ENCODE peak calls at places on chromosomes 6 and 20, in five cellular contexts. I is A549, L is IMR-90, J is K562, W is SK-N-SH. G is an unnamed sample.

GRCh38 chr6:69680302-69680701 is 116.5 kb downstream of the LMBRD1 start:
- DNase-seq in W (peak), J (no peak), L (no peak), I (no peak), G (no peak)

GRCh38 chr20:18066421-18067333 is 9.0 kb upstream of the OVOL2 start:
- DNase-seq in J (peak), I (no peak), W (no peak), L (no peak), G (no peak)

GRCh38 chr6:119328866-119329806 is 20.4 kb downstream of the MAN1A1 start:
- DNase-seq in W (peak), L (no peak), J (no peak), I (no peak), G (no peak)

GRCh38 chr6:8814440-8815000 is 379.2 kb upstream of the SLC35B3 start:
- DNase-seq in L (no peak), J (no peak), W (no peak), I (no peak), G (no peak)

GRCh38 chr6:5457036-5457435 is 195.7 kb downstream of the FARS2 start:
- DNase-seq in I (peak), J (no peak), W (no peak), L (peak), G (no peak)

GRCh38 chr20:41391587-41392001 is 25.0 kb upstream of the EMILIN3 start:
- DNase-seq in I (no peak), L (no peak), J (no peak), W (no peak), G (no peak)

GRCh38 chr6:11810039-11810541 is 31.5 kb upstream of the ADTRP start:
- DNase-seq in I (peak), W (no peak), L (peak), J (peak), G (no peak)

GRCh38 chr20:53402233-53403005 is 191.2 kb downstream of the ZNF217 start:
- DNase-seq in J (no peak), I (no peak), W (no peak), L (no peak), G (no peak)

GRCh38 chr6:104484191-104484590 is 375.5 kb downstream of the HACE1 start:
- DNase-seq in I (no peak), W (no peak), J (no peak), L (no peak), G (no peak)

GRCh38 chr6:26157150-26157837 is 70.1 kb downstream of the HFE start:
- DNase-seq in L (peak), I (no peak), W (peak), J (peak), G (no peak)

GRCh38 chr20:6708010-6708409 is 59.5 kb upstream of the BMP2 start:
- DNase-seq in W (no peak), L (peak), J (no peak), I (no peak), G (no peak)

GRCh38 chr20:38426006-38426405 is 9.1 kb downstream of the SNHG17 start:
- DNase-seq in J (peak), W (no peak), L (peak), I (peak), G (no peak)

GRCh38 chr6:30774701-30775100 is 30.4 kb upstream of the IER3 start:
- DNase-seq in J (no peak), I (no peak), W (no peak), L (no peak), G (no peak)
- TF ChIP-seq RCOR1 in J (no peak), I (no peak), W (no peak), L (no peak), G (no peak)

GRCh38 chr6:118297821-118298220 is 250.3 kb upstream of the PLN start:
- DNase-seq in L (no peak), I (no peak), J (no peak), W (no peak), G (no peak)
- TF ChIP-seq RCOR1 in L (no peak), I (no peak), J (no peak), W (no peak), G (no peak)

GRCh38 chr20:25288291-25289181 is 40.7 kb downstream of the PYGB start:
- DNase-seq in I (no peak), J (no peak), L (no peak), W (no peak), G (peak)
- TF ChIP-seq RCOR1 in I (no peak), J (no peak), L (no peak), W (no peak), G (no peak)

GRCh38 chr6:137112067-137112355 is 61.4 kb downstream of the IL22RA2 start:
- DNase-seq in J (no peak), W (no peak), I (no peak), L (peak), G (no peak)
- TF ChIP-seq RCOR1 in J (no peak), W (no peak), I (no peak), L (no peak), G (no peak)

GRCh38 chr20:46021361-46022359 is 7.4 kb upstream of the SLC12A5 start:
- DNase-seq in W (peak), J (peak), L (no peak), I (peak), G (no peak)
- TF ChIP-seq RCOR1 in W (no peak), J (no peak), L (no peak), I (no peak), G (no peak)

DNA sequence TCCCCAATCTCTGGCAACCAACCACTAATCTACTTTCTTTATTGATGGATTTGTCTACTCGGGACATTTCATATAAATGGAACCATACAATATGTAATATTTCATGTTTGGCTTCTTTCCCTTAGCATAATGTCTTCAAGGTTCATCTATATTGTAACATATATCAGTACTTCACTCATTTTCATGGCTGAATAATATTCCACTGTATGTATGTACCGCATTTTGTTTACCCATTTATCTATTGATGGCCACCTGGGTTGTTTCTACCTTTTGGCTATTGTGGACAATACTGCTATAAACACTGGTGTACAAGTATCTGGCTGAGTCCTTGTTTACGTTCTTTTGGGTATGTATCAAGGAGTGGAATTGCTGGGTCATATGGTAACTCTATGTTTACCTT is 48.4 kb downstream of the PANK2 start:
- DNase-seq in W (no peak), J (no peak), I (no peak), L (no peak), G (no peak)
- TF ChIP-seq RCOR1 in W (no peak), J (no peak), I (no peak), L (no peak), G (no peak)

DNA sequence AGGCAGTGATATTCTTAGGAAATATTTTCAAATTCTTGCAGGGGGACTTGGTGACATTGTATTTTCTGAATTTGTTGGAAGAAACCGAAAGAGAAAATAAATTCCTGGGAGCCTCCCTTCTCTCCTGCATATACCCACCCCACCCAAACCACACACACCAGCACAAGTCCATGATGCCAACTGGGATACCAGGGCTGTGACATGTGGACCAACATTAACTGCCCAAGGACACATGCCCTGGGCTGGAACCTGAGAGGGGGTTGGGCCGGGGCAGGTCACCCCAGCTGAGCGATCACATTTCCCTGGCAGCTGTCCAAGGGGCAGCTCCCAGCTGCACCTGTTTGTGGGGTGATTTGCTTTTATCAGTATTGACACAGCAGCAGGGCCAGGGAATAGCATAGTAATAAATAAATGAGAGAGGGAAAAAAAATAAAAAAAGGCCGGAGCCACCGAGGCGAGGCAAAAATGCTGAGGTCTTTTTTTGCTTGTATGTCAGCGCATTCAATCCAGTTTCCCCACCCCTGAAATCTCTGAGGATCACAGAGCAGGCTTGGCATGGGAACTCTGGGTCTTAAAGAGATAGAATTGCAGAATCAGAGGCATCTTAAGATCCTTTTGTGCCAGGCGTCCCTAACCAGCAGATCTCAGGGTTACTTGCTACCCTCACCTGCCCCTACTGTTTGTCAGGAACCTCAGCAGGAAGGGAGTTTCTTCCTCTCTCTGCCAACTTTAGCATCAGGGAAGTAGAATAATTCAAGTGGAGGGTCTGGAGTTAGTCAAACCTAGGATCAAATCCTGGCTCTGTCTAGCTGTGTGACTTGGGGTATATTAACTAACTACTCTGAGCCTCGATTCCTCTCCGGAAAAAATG is 66.5 kb upstream of the PIM1 start:
- DNase-seq in I (peak), L (no peak), W (peak), J (peak), G (no peak)
- TF ChIP-seq RCOR1 in I (no peak), L (no peak), W (peak), J (peak), G (no peak)

DNA sequence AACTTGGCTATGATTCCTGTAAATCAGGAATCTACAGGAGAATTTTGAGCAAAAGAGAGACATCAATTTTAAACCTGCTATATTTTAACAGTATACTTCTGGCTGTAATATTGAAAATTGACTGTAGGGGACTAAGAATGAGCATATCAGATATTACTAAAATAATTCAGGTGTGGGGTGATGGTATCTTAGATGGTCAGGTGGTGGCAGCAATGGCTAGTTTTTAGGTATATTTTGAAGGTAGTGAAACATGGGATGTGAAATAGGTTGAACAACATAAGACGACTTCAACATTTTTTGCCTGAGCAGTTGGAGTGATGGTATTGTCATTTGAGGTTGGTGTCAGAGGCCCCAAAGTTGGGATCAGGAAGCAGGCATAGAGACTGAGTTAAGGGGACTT is 32.1 kb downstream of the FAM83B start:
- DNase-seq in W (no peak), J (no peak), L (peak), I (peak), G (no peak)
- TF ChIP-seq RCOR1 in W (no peak), J (no peak), L (no peak), I (no peak), G (no peak)

GRCh38 chr20:61982951-61983315 is 82.7 kb downstream of the TAF4 start:
- DNase-seq in I (no peak), L (no peak), J (no peak), W (no peak), G (no peak)

GRCh38 chr20:61982240-61982950 is 83.3 kb downstream of the TAF4 start:
- DNase-seq in W (no peak), J (no peak), L (no peak), I (no peak), G (no peak)

GRCh38 chr20:61979701-61980635 is 85.7 kb downstream of the TAF4 start:
- DNase-seq in I (no peak), W (no peak), J (no peak), L (no peak), G (no peak)

GRCh38 chr20:61979090-61979489 is 86.6 kb downstream of the TAF4 start:
- DNase-seq in W (no peak), I (no peak), L (no peak), J (no peak), G (no peak)

DNA sequence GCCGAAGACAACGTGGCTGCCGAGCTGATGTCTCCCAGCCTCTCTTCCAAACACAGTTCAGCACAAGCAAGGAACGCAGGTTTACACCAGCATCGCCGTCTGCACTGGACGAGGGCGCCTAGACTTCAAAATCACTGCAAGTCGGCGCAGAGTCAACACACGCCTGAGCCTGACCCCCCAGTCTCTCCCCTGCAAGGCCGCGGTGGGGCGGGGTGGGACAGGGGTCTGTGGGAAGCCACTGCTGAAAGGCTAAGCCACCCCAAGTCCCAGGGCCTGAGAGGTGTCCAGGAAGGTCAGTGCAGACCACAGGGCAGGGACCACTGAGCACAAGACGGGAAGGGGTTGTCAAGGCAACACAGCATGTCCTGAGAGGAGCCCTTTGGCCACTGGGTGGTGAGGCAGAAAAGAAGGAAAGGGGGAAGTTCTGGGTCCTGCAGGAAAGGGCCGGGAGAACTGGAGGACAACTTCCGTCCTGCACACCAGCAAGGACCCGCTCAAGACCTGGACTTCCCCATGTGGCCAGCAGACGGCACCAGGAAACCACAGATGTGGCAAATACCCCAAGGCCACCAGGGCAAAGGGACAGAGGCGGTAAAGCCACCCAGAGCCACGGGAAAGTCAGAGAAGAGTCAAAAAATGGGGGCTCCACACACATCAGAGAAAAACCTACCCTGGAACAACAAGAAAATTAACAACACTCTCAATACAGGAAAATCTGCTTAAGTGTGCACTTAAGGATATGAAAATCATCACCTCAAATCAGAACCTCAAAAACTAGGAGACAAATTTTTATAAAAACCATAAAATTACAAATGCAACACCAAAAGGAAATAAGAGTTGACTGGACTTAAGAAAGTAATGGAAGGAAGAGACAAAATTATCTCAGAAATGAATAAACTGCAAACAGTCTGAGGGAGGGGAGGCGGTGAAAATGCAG is 84.8 kb downstream of the TAF4 start:
- DNase-seq in W (peak), I (peak), J (peak), L (no peak), G (no peak)
- TF ChIP-seq RCOR1 in W (no peak), I (no peak), J (no peak), L (no peak), G (no peak)

GRCh38 chr20:9349256-9349655 is 165.1 kb upstream of the LAMP5 start:
- DNase-seq in W (no peak), J (no peak), L (no peak), I (no peak), G (no peak)

GRCh38 chr20:9352740-9353139 is 161.7 kb upstream of the LAMP5 start:
- DNase-seq in I (no peak), J (no peak), L (no peak), W (no peak), G (no peak)

GRCh38 chr20:9354579-9354978 is 159.8 kb upstream of the LAMP5 start:
- DNase-seq in L (no peak), J (no peak), I (no peak), W (no peak), G (no peak)

GRCh38 chr20:9353916-9354276 is 160.5 kb upstream of the LAMP5 start:
- DNase-seq in L (peak), J (no peak), I (no peak), W (no peak), G (no peak)

GRCh38 chr20:9353180-9353915 is 161.0 kb upstream of the LAMP5 start:
- DNase-seq in L (no peak), W (no peak), I (no peak), J (no peak), G (no peak)
- TF ChIP-seq RCOR1 in L (no peak), W (no peak), I (no peak), J (no peak), G (no peak)